ENCODE peak calls at places on chromosome 1, in nine cellular contexts. One of them, this sample, is unnamed.

GRCh38 chr1:43349594-43350306 is 9.0 kb upstream of the CDC20 start:
- DNase-seq in psoas muscle: no peak
- DNase-seq in GM12878: no peak
- DNase-seq in colonic mucosa: no peak
- DNase-seq in CD8-positive, alpha-beta T cell: no peak
- DNase-seq in tibial nerve: no peak
- DNase-seq in left ventricle myocardium inferior: no peak
- DNase-seq in RWPE2: no peak
- DNase-seq in ovary: no peak
- DNase-seq in this sample: no peak

GRCh38 chr1:242477944-242478343 is 46.6 kb downstream of the PLD5 start:
- DNase-seq in psoas muscle: no peak
- DNase-seq in GM12878: no peak
- DNase-seq in colonic mucosa: no peak
- DNase-seq in CD8-positive, alpha-beta T cell: no peak
- DNase-seq in tibial nerve: no peak
- DNase-seq in left ventricle myocardium inferior: no peak
- DNase-seq in RWPE2: no peak
- DNase-seq in ovary: no peak
- DNase-seq in this sample: no peak

GRCh38 chr1:78274814-78275213 is 216.0 kb upstream of the PTGFR start:
- DNase-seq in psoas muscle: no peak
- DNase-seq in GM12878: no peak
- DNase-seq in colonic mucosa: no peak
- DNase-seq in CD8-positive, alpha-beta T cell: no peak
- DNase-seq in tibial nerve: no peak
- DNase-seq in left ventricle myocardium inferior: no peak
- DNase-seq in RWPE2: no peak
- DNase-seq in ovary: no peak
- DNase-seq in this sample: no peak

GRCh38 chr1:180962178-180962577 is 49.5 kb downstream of the KIAA1614 start:
- DNase-seq in psoas muscle: no peak
- DNase-seq in GM12878: no peak
- DNase-seq in colonic mucosa: no peak
- DNase-seq in CD8-positive, alpha-beta T cell: no peak
- DNase-seq in tibial nerve: no peak
- DNase-seq in left ventricle myocardium inferior: no peak
- DNase-seq in RWPE2: peak; percentile 4
- DNase-seq in ovary: no peak
- DNase-seq in this sample: no peak

GRCh38 chr1:185917646-185918045 is 183.5 kb downstream of the HMCN1 start:
- DNase-seq in psoas muscle: no peak
- DNase-seq in GM12878: no peak
- DNase-seq in colonic mucosa: no peak
- DNase-seq in CD8-positive, alpha-beta T cell: no peak
- DNase-seq in tibial nerve: no peak
- DNase-seq in left ventricle myocardium inferior: no peak
- DNase-seq in RWPE2: no peak
- DNase-seq in ovary: no peak
- DNase-seq in this sample: no peak

GRCh38 chr1:89347296-89347695 is 16.6 kb upstream of the GBP6 start:
- DNase-seq in psoas muscle: no peak
- DNase-seq in GM12878: no peak
- DNase-seq in colonic mucosa: no peak
- DNase-seq in CD8-positive, alpha-beta T cell: no peak
- DNase-seq in tibial nerve: no peak
- DNase-seq in left ventricle myocardium inferior: no peak
- DNase-seq in RWPE2: no peak
- DNase-seq in ovary: no peak
- DNase-seq in this sample: no peak

GRCh38 chr1:204863730-204864129 is 6.9 kb upstream of the NFASC start:
- DNase-seq in psoas muscle: no peak
- DNase-seq in GM12878: no peak
- DNase-seq in colonic mucosa: no peak
- DNase-seq in CD8-positive, alpha-beta T cell: no peak
- DNase-seq in tibial nerve: no peak
- DNase-seq in left ventricle myocardium inferior: no peak
- DNase-seq in RWPE2: no peak
- DNase-seq in ovary: no peak
- DNase-seq in this sample: no peak

GRCh38 chr1:9406111-9406510 is 113.4 kb downstream of the SPSB1 start:
- DNase-seq in psoas muscle: no peak
- DNase-seq in GM12878: no peak
- DNase-seq in colonic mucosa: no peak
- DNase-seq in CD8-positive, alpha-beta T cell: no peak
- DNase-seq in tibial nerve: no peak
- DNase-seq in left ventricle myocardium inferior: no peak
- DNase-seq in RWPE2: no peak
- DNase-seq in ovary: no peak
- DNase-seq in this sample: no peak

GRCh38 chr1:2046225-2046917 is 3.8 kb upstream of the PRKCZ start:
- DNase-seq in psoas muscle: no peak
- DNase-seq in GM12878: no peak
- DNase-seq in colonic mucosa: peak; percentile 92
- DNase-seq in CD8-positive, alpha-beta T cell: no peak
- DNase-seq in tibial nerve: no peak
- DNase-seq in left ventricle myocardium inferior: peak; percentile 59
- DNase-seq in RWPE2: no peak
- DNase-seq in ovary: no peak
- DNase-seq in this sample: peak; percentile 76

GRCh38 chr1:56578664-56578962 is 750 bp downstream of the PLPP3 start:
- DNase-seq in psoas muscle: peak; percentile 62
- DNase-seq in GM12878: no peak
- DNase-seq in colonic mucosa: no peak
- DNase-seq in CD8-positive, alpha-beta T cell: no peak
- DNase-seq in tibial nerve: no peak
- DNase-seq in left ventricle myocardium inferior: no peak
- DNase-seq in RWPE2: no peak
- DNase-seq in ovary: peak; percentile 43
- DNase-seq in this sample: no peak

GRCh38 chr1:226603030-226603960 is 54.7 kb downstream of the STUM start:
- DNase-seq in psoas muscle: peak; percentile 72
- DNase-seq in GM12878: no peak
- DNase-seq in colonic mucosa: peak; percentile 53
- DNase-seq in CD8-positive, alpha-beta T cell: no peak
- DNase-seq in tibial nerve: peak; percentile 73
- DNase-seq in left ventricle myocardium inferior: peak; percentile 76
- DNase-seq in RWPE2: no peak
- DNase-seq in ovary: peak; percentile 49
- DNase-seq in this sample: no peak

GRCh38 chr1:51565009-51565408 is 45.9 kb upstream of the EPS15 start:
- DNase-seq in psoas muscle: no peak
- DNase-seq in GM12878: no peak
- DNase-seq in colonic mucosa: no peak
- DNase-seq in CD8-positive, alpha-beta T cell: no peak
- DNase-seq in tibial nerve: no peak
- DNase-seq in left ventricle myocardium inferior: no peak
- DNase-seq in RWPE2: no peak
- DNase-seq in ovary: no peak
- DNase-seq in this sample: no peak

GRCh38 chr1:108108119-108108518 is 92.0 kb downstream of the SLC25A24 start:
- DNase-seq in psoas muscle: no peak
- DNase-seq in GM12878: no peak
- DNase-seq in colonic mucosa: no peak
- DNase-seq in CD8-positive, alpha-beta T cell: no peak
- DNase-seq in tibial nerve: no peak
- DNase-seq in left ventricle myocardium inferior: no peak
- DNase-seq in RWPE2: no peak
- DNase-seq in ovary: no peak
- DNase-seq in this sample: no peak

GRCh38 chr1:56547977-56548376 is 31.4 kb downstream of the PLPP3 start:
- DNase-seq in psoas muscle: peak; percentile 84
- DNase-seq in GM12878: no peak
- DNase-seq in colonic mucosa: peak; percentile 42
- DNase-seq in CD8-positive, alpha-beta T cell: no peak
- DNase-seq in tibial nerve: no peak
- DNase-seq in left ventricle myocardium inferior: peak; percentile 61
- DNase-seq in RWPE2: no peak
- DNase-seq in ovary: no peak
- DNase-seq in this sample: peak; percentile 37

GRCh38 chr1:30740952-30741894 is 16.4 kb downstream of the LAPTM5 start:
- DNase-seq in psoas muscle: no peak
- DNase-seq in GM12878: no peak
- DNase-seq in colonic mucosa: no peak
- DNase-seq in CD8-positive, alpha-beta T cell: no peak
- DNase-seq in tibial nerve: no peak
- DNase-seq in left ventricle myocardium inferior: no peak
- DNase-seq in RWPE2: no peak
- DNase-seq in ovary: no peak
- DNase-seq in this sample: no peak

GRCh38 chr1:234589854-234590620 is 19.9 kb downstream of the IRF2BP2 start:
- DNase-seq in psoas muscle: no peak
- DNase-seq in GM12878: no peak
- DNase-seq in colonic mucosa: no peak
- DNase-seq in CD8-positive, alpha-beta T cell: no peak
- DNase-seq in tibial nerve: no peak
- DNase-seq in left ventricle myocardium inferior: no peak
- DNase-seq in RWPE2: no peak
- DNase-seq in ovary: no peak
- DNase-seq in this sample: no peak

GRCh38 chr1:1136547-1137230 is 20.8 kb upstream of the C1orf159 start:
- DNase-seq in psoas muscle: no peak
- DNase-seq in GM12878: no peak
- DNase-seq in colonic mucosa: peak; percentile 91
- DNase-seq in CD8-positive, alpha-beta T cell: no peak
- DNase-seq in tibial nerve: no peak
- DNase-seq in left ventricle myocardium inferior: no peak
- DNase-seq in RWPE2: no peak
- DNase-seq in ovary: no peak
- DNase-seq in this sample: no peak

GRCh38 chr1:155389831-155390230 is 69.1 kb downstream of the RUSC1 start:
- DNase-seq in psoas muscle: no peak
- DNase-seq in GM12878: no peak
- DNase-seq in colonic mucosa: no peak
- DNase-seq in CD8-positive, alpha-beta T cell: no peak
- DNase-seq in tibial nerve: no peak
- DNase-seq in left ventricle myocardium inferior: no peak
- DNase-seq in RWPE2: no peak
- DNase-seq in ovary: no peak
- DNase-seq in this sample: no peak

DNA sequence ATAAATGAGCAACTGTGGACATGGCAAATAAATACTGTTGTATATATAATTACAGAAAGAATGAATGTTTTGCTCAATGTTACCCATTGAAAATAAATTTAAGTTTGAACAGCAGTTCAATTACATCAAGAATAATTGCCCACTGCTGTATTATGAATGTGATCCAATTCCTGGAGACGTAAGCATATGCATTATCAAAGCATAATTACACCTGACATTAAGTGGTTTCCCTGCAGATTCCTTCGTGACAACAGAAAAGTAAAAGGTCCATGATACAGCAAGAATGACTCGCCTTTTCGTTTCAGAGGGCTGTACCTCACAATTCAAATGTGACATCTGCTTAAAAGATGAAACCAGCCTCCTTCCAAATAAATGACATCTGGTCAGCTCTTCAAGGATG is 36.0 kb upstream of the EDEM3 start:
- DNase-seq in psoas muscle: no peak
- DNase-seq in GM12878: no peak
- DNase-seq in colonic mucosa: no peak
- DNase-seq in CD8-positive, alpha-beta T cell: no peak
- DNase-seq in tibial nerve: no peak
- DNase-seq in left ventricle myocardium inferior: no peak
- DNase-seq in RWPE2: no peak
- DNase-seq in ovary: no peak
- DNase-seq in this sample: no peak
- H3K4me1 ChIP-seq in psoas muscle: peaks cover 27% of the 10 kb centered on the region
- H3K4me1 ChIP-seq in GM12878: peaks cover 3% of the 10 kb centered on the region
- H3K4me1 ChIP-seq in colonic mucosa: peaks cover 10% of the 10 kb centered on the region
- H3K4me1 ChIP-seq in CD8-positive, alpha-beta T cell: no peaks in the 10 kb centered on the region
- H3K4me1 ChIP-seq in tibial nerve: no peaks in the 10 kb centered on the region
- H3K4me1 ChIP-seq in left ventricle myocardium inferior: peaks cover 29% of the 10 kb centered on the region
- H3K4me1 ChIP-seq in RWPE2: peaks cover 18% of the 10 kb centered on the region
- H3K4me1 ChIP-seq in ovary: no peaks in the 10 kb centered on the region
- H3K4me1 ChIP-seq in this sample: peaks cover 45% of the 10 kb centered on the region

GRCh38 chr1:193211539-193211938 is 25.1 kb upstream of the B3GALT2 start:
- DNase-seq in psoas muscle: no peak
- DNase-seq in GM12878: peak; percentile 19
- DNase-seq in colonic mucosa: no peak
- DNase-seq in CD8-positive, alpha-beta T cell: no peak
- DNase-seq in tibial nerve: no peak
- DNase-seq in left ventricle myocardium inferior: no peak
- DNase-seq in RWPE2: peak; percentile 38
- DNase-seq in ovary: no peak
- DNase-seq in this sample: no peak
- TF ChIP-seq CTCF in psoas muscle: no peak
- TF ChIP-seq CTCF in GM12878: no peak
- TF ChIP-seq CTCF in colonic mucosa: no peak
- TF ChIP-seq CTCF in CD8-positive, alpha-beta T cell: no peak
- TF ChIP-seq CTCF in tibial nerve: no peak
- TF ChIP-seq CTCF in left ventricle myocardium inferior: no peak
- TF ChIP-seq CTCF in RWPE2: peak; percentile 10
- TF ChIP-seq CTCF in ovary: no peak
- TF ChIP-seq CTCF in this sample: no peak

GRCh38 chr1:212611000-212611636 is 2.6 kb downstream of the ATF3 start:
- DNase-seq in psoas muscle: no peak
- DNase-seq in GM12878: no peak
- DNase-seq in colonic mucosa: no peak
- DNase-seq in CD8-positive, alpha-beta T cell: no peak
- DNase-seq in tibial nerve: no peak
- DNase-seq in left ventricle myocardium inferior: no peak
- DNase-seq in RWPE2: no peak
- DNase-seq in ovary: no peak
- DNase-seq in this sample: no peak

GRCh38 chr1:212608956-212609700 is 567 bp downstream of the ATF3 start:
- DNase-seq in psoas muscle: peak; percentile 70
- DNase-seq in GM12878: no peak
- DNase-seq in colonic mucosa: peak; percentile 58
- DNase-seq in CD8-positive, alpha-beta T cell: peak; percentile 11
- DNase-seq in tibial nerve: peak; percentile 20
- DNase-seq in left ventricle myocardium inferior: peak; percentile 47
- DNase-seq in RWPE2: no peak
- DNase-seq in ovary: peak; percentile 42
- DNase-seq in this sample: peak; percentile 81

GRCh38 chr1:212608209-212608955 is at the start of gene ATF3:
- DNase-seq in psoas muscle: peak; percentile 100
- DNase-seq in GM12878: peak; percentile 94
- DNase-seq in colonic mucosa: peak; percentile 99
- DNase-seq in CD8-positive, alpha-beta T cell: peak; percentile 70
- DNase-seq in tibial nerve: peak; percentile 99
- DNase-seq in left ventricle myocardium inferior: peak; percentile 99
- DNase-seq in RWPE2: peak; percentile 97
- DNase-seq in ovary: peak; percentile 100
- DNase-seq in this sample: peak; percentile 100

GRCh38 chr1:212610575-212610967 is 2.0 kb downstream of the ATF3 start:
- DNase-seq in psoas muscle: no peak
- DNase-seq in GM12878: no peak
- DNase-seq in colonic mucosa: no peak
- DNase-seq in CD8-positive, alpha-beta T cell: no peak
- DNase-seq in tibial nerve: no peak
- DNase-seq in left ventricle myocardium inferior: no peak
- DNase-seq in RWPE2: no peak
- DNase-seq in ovary: no peak
- DNase-seq in this sample: no peak

GRCh38 chr1:212609701-212610574 is 1.4 kb downstream of the ATF3 start:
- DNase-seq in psoas muscle: no peak
- DNase-seq in GM12878: no peak
- DNase-seq in colonic mucosa: peak; percentile 29
- DNase-seq in CD8-positive, alpha-beta T cell: no peak
- DNase-seq in tibial nerve: no peak
- DNase-seq in left ventricle myocardium inferior: no peak
- DNase-seq in RWPE2: no peak
- DNase-seq in ovary: no peak
- DNase-seq in this sample: no peak
- H3K27ac ChIP-seq in psoas muscle: peak overlapping the region; percentile 87
- H3K27ac ChIP-seq in GM12878: peak overlapping the region; percentile 62
- H3K27ac ChIP-seq in colonic mucosa: peak overlapping the region; percentile 91
- H3K27ac ChIP-seq in CD8-positive, alpha-beta T cell: no peak overlapping the region
- H3K27ac ChIP-seq in tibial nerve: peak overlapping the region; percentile 100
- H3K27ac ChIP-seq in left ventricle myocardium inferior: peak overlapping the region; percentile 98
- H3K27ac ChIP-seq in RWPE2: no peak overlapping the region
- H3K27ac ChIP-seq in ovary: peak overlapping the region; percentile 85
- H3K27ac ChIP-seq in this sample: peak overlapping the region; percentile 97

GRCh38 chr1:182631954-182632353 is 27.8 kb upstream of the RGS16 start:
- DNase-seq in psoas muscle: no peak
- DNase-seq in GM12878: no peak
- DNase-seq in colonic mucosa: no peak
- DNase-seq in CD8-positive, alpha-beta T cell: no peak
- DNase-seq in tibial nerve: no peak
- DNase-seq in left ventricle myocardium inferior: no peak
- DNase-seq in RWPE2: no peak
- DNase-seq in ovary: no peak
- DNase-seq in this sample: no peak
- H3K4me1 ChIP-seq in psoas muscle: no peaks in the 10 kb centered on the region
- H3K4me1 ChIP-seq in GM12878: peaks cover 33% of the 10 kb centered on the region
- H3K4me1 ChIP-seq in colonic mucosa: no peaks in the 10 kb centered on the region
- H3K4me1 ChIP-seq in CD8-positive, alpha-beta T cell: peaks cover 13% of the 10 kb centered on the region
- H3K4me1 ChIP-seq in tibial nerve: no peaks in the 10 kb centered on the region
- H3K4me1 ChIP-seq in left ventricle myocardium inferior: peaks cover 27% of the 10 kb centered on the region
- H3K4me1 ChIP-seq in RWPE2: no peaks in the 10 kb centered on the region
- H3K4me1 ChIP-seq in ovary: no peaks in the 10 kb centered on the region
- H3K4me1 ChIP-seq in this sample: peaks cover 4% of the 10 kb centered on the region